ENCODE peak calls at places on chromosome 15, in nine cellular contexts. G is GM23248, L is adrenal gland, B is stomach, P is fibroblast of lung, E is psoas muscle, W is cardiac muscle cell, U is tibial artery, Q is IMR-90. K is an unnamed sample. For H3K4me1, the result is how much of the 10 kb centered on the place peaks cover.

GRCh38 chr15:40104865-40105516 is 3.7 kb downstream of the BMF start:
- DNase-seq in G (peak), L (peak), B (peak), P (peak), E (peak), W (peak), U (peak), Q (peak), K (peak)

GRCh38 chr15:67064607-67065530 is 533 bp upstream of the SMAD3 start:
- DNase-seq in G (no peak), L (peak), B (peak), P (no peak), E (no peak), W (peak), U (no peak), Q (no peak), K (no peak)

GRCh38 chr15:74958320-74958907 is 1.8 kb upstream of the RPP25 start:
- DNase-seq in G (peak), L (peak), B (peak), P (no peak), E (peak), W (peak), U (peak), Q (no peak), K (peak)

GRCh38 chr15:99113547-99114271 is 8.8 kb downstream of the SYNM start:
- DNase-seq in G (no peak), L (no peak), B (no peak), P (no peak), E (no peak), W (no peak), U (no peak), Q (no peak), K (no peak)

GRCh38 chr15:90664650-90665287 is 52.4 kb upstream of the BLM start:
- DNase-seq in G (peak), L (peak), B (no peak), P (peak), E (peak), W (peak), U (peak), Q (peak), K (peak)

GRCh38 chr15:78673917-78674444 is 33.0 kb upstream of the CHRNB4 start:
- DNase-seq in G (no peak), L (no peak), B (no peak), P (no peak), E (no peak), W (no peak), U (no peak), Q (no peak), K (no peak)

GRCh38 chr15:29870495-29871151 is 48.4 kb upstream of the TJP1 start:
- DNase-seq in G (no peak), L (peak), B (no peak), P (no peak), E (peak), W (peak), U (peak), Q (no peak), K (peak)

GRCh38 chr15:73753250-73754130 is at the start of gene INSYN1:
- DNase-seq in G (peak), L (peak), B (peak), P (peak), E (peak), W (peak), U (no peak), Q (no peak), K (peak)

GRCh38 chr15:90095521-90095959 is 6.7 kb downstream of the IDH2 start:
- DNase-seq in G (no peak), L (no peak), B (peak), P (no peak), E (no peak), W (peak), U (no peak), Q (no peak), K (no peak)

GRCh38 chr15:89167267-89168176 is 53.9 kb downstream of the RLBP1 start:
- DNase-seq in G (peak), L (peak), B (peak), P (peak), E (peak), W (peak), U (peak), Q (peak), K (no peak)

GRCh38 chr15:77634266-77634962 is 1.7 kb upstream of the LINGO1 start:
- DNase-seq in G (peak), L (peak), B (peak), P (peak), E (peak), W (peak), U (no peak), Q (peak), K (peak)

GRCh38 chr15:31487811-31488436 is 161.3 kb downstream of the KLF13 start:
- DNase-seq in G (peak), L (no peak), B (peak), P (peak), E (no peak), W (no peak), U (no peak), Q (peak), K (no peak)

GRCh38 chr15:41691471-41691870 is 31.3 kb downstream of the MGA start:
- DNase-seq in G (peak), L (no peak), B (no peak), P (no peak), E (no peak), W (no peak), U (no peak), Q (no peak), K (no peak)

GRCh38 chr15:93943607-93944006 is 287.8 kb upstream of the MCTP2 start:
- DNase-seq in G (peak), L (no peak), B (no peak), P (no peak), E (no peak), W (no peak), U (no peak), Q (no peak), K (no peak)

GRCh38 chr15:34682673-34683072 is 72.1 kb downstream of the GJD2 start:
- DNase-seq in G (peak), L (no peak), B (no peak), P (peak), E (no peak), W (no peak), U (no peak), Q (peak), K (no peak)

GRCh38 chr15:60213377-60214010 is 184.3 kb downstream of the ANXA2 start:
- DNase-seq in G (no peak), L (no peak), B (no peak), P (no peak), E (no peak), W (no peak), U (no peak), Q (no peak), K (no peak)

GRCh38 chr15:88057836-88058235 is 198.7 kb downstream of the NTRK3 start:
- DNase-seq in G (no peak), L (no peak), B (no peak), P (no peak), E (no peak), W (no peak), U (no peak), Q (no peak), K (no peak)

DNA sequence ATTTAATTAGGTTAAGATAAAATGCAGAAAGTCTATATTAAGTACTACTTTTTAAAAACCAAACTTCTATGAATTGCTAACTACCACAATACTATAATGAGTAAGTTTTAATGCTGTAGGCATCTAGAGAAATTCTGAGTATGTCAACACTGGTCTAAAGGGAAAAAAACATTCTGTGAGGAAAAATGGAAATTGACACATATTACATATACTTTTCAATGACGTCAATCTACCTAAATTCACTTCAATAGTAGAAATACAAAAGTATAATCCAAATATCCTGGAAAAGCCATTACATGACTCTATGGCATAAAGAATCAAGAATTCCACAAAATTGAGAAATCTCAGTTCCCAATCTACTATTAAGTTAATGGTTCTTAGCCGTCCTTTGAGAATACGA is 2.2 kb downstream of the SECISBP2L start:
- DNase-seq in G (peak), L (no peak), B (no peak), P (no peak), E (no peak), W (no peak), U (no peak), Q (no peak), K (no peak)
- H3K4me3 ChIP-seq in G (peak), L (no peak), B (peak), P (peak), E (peak), W (peak), U (peak), Q (peak), K (peak)

GRCh38 chr15:62440731-62441130 is 275.6 kb upstream of the C2CD4B start:
- DNase-seq in G (no peak), L (no peak), B (no peak), P (no peak), E (no peak), W (no peak), U (no peak), Q (no peak), K (no peak)
- H3K4me1 ChIP-seq in G (under half), L (under half), B (under half), P (under half), E (under half), W (under half), U (under half), Q (under half), K (under half)

GRCh38 chr15:69462030-69462492 is 9.4 kb downstream of the RPLP1 start:
- DNase-seq in G (no peak), L (peak), B (peak), P (no peak), E (peak), W (no peak), U (no peak), Q (no peak), K (peak)
- H3K4me3 ChIP-seq in G (peak), L (peak), B (peak), P (peak), E (peak), W (peak), U (peak), Q (peak), K (peak)

DNA sequence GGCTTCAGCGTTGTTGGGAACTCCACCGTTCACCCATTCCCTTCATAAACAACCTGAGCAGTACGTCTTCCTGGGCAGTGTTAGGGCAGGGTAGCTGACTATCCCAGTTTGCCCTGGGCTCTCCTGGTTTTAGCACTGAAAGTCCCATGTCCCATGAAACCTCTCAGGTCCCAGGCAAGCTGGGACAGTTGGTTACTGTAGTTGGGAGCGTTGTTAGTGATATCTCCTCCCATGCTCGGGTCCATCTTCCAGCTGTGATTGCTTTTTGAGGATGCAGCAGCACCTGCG is 60.9 kb upstream of the HERC1 start:
- DNase-seq in G (no peak), L (no peak), B (no peak), P (no peak), E (no peak), W (no peak), U (no peak), Q (no peak), K (no peak)
- H3K4me1 ChIP-seq in G (under half), L (under half), B (under half), P (under half), E (half or more), W (under half), U (under half), Q (under half), K (under half)

GRCh38 chr15:57215371-57215770 is 160.9 kb upstream of the CGNL1 start:
- DNase-seq in G (peak), L (no peak), B (no peak), P (peak), E (no peak), W (no peak), U (no peak), Q (peak), K (no peak)

GRCh38 chr15:57220220-57220619 is 156.1 kb upstream of the CGNL1 start:
- DNase-seq in G (peak), L (no peak), B (no peak), P (peak), E (no peak), W (no peak), U (no peak), Q (peak), K (no peak)

GRCh38 chr15:57216288-57216687 is 160.0 kb upstream of the CGNL1 start:
- DNase-seq in G (peak), L (peak), B (no peak), P (peak), E (no peak), W (no peak), U (no peak), Q (peak), K (no peak)

GRCh38 chr15:57218826-57219576 is 157.3 kb upstream of the CGNL1 start:
- DNase-seq in G (peak), L (no peak), B (no peak), P (peak), E (no peak), W (peak), U (no peak), Q (peak), K (no peak)

GRCh38 chr15:57217716-57218598 is 158.3 kb upstream of the CGNL1 start:
- DNase-seq in G (peak), L (no peak), B (no peak), P (peak), E (no peak), W (no peak), U (no peak), Q (no peak), K (no peak)
- H3K4me3 ChIP-seq in G (peak), L (no peak), B (no peak), P (peak), E (no peak), W (no peak), U (no peak), Q (no peak), K (no peak)

DNA sequence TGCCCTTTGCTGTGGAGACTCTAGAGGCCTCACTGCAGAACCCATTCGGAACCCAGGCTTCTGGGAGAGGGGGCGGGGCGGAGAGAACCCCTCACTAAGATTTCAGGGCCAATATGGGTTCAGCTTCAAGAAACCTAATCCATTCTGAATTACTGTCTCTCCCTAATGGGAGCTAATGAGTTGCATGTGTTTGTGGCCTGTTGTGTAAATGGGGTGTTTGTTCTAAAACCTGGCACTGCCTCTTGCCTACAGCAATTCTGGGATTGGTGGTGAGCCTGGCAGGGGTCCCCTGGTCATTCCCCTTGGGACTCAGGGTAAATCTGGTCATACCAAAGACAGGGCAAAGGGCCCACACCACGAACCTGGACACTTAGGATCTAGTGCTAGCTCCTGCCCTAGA is 645 bp upstream of the RASL12 start:
- DNase-seq in G (no peak), L (no peak), B (no peak), P (no peak), E (no peak), W (no peak), U (no peak), Q (no peak), K (no peak)
- H3K4me1 ChIP-seq in G (under half), L (under half), B (under half), P (under half), E (under half), W (under half), U (half or more), Q (under half), K (under half)

GRCh38 chr15:84604804-84605203 is 4.0 kb downstream of the ZSCAN2 start:
- DNase-seq in G (no peak), L (no peak), B (no peak), P (no peak), E (no peak), W (no peak), U (peak), Q (peak), K (no peak)
- H3K4me3 ChIP-seq in G (no peak), L (no peak), B (no peak), P (no peak), E (no peak), W (no peak), U (no peak), Q (no peak), K (no peak)

DNA sequence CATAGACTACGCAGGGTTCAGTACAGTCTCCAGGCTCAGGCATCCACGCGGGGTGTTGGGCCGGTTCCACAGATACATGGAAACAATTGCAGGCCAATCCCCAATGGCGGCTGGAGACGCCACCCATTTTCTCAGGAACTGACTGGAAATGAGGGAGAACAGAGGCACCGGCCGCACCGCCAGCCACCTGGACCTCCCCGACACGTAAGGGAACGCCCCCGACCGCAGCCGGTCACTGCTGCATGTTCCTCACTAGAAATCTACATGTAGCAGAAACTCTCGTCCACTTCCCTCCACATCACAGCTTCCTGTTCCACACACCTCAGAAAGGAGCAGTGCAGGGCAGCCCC is 29.2 kb downstream of the CYFIP1 start:
- DNase-seq in G (no peak), L (no peak), B (no peak), P (no peak), E (no peak), W (no peak), U (no peak), Q (no peak), K (no peak)
- H3K4me1 ChIP-seq in G (under half), L (half or more), B (under half), P (under half), E (under half), W (under half), U (half or more), Q (under half), K (under half)

GRCh38 chr15:76345880-76346665 is 9.5 kb downstream of the ISL2 start:
- DNase-seq in G (peak), L (no peak), B (no peak), P (no peak), E (no peak), W (peak), U (no peak), Q (no peak), K (no peak)
- H3K4me3 ChIP-seq in G (peak), L (no peak), B (peak), P (no peak), E (peak), W (peak), U (peak), Q (peak), K (peak)